ENCODE peak calls at places on chromosomes 1 and 21, in seven cellular contexts. One of them, this sample, is unnamed.

GRCh38 chr1:30876451-30877204 is 31.9 kb downstream of the SDC3 start:
- DNase-seq in K562: no peak
- DNase-seq in HepG2: no peak
- DNase-seq in HCT116: no peak
- DNase-seq in H1: no peak
- DNase-seq in GM12878: no peak
- DNase-seq in SK-N-SH: no peak
- DNase-seq in this sample: no peak

GRCh38 chr1:234963180-234963903 is 165.3 kb downstream of the TOMM20 start:
- DNase-seq in K562: peak; percentile 60
- DNase-seq in HepG2: peak; percentile 99
- DNase-seq in HCT116: no peak
- DNase-seq in H1: no peak
- DNase-seq in GM12878: peak; percentile 97
- DNase-seq in SK-N-SH: no peak
- DNase-seq in this sample: no peak

GRCh38 chr1:234600418-234601216 is 9.4 kb downstream of the IRF2BP2 start:
- DNase-seq in K562: no peak
- DNase-seq in HepG2: peak; percentile 98
- DNase-seq in HCT116: peak; percentile 51
- DNase-seq in H1: no peak
- DNase-seq in GM12878: no peak
- DNase-seq in SK-N-SH: peak; percentile 52
- DNase-seq in this sample: no peak

GRCh38 chr1:39625462-39626273 is 13.8 kb downstream of the HEYL start:
- DNase-seq in K562: no peak
- DNase-seq in HepG2: no peak
- DNase-seq in HCT116: no peak
- DNase-seq in H1: no peak
- DNase-seq in GM12878: no peak
- DNase-seq in SK-N-SH: peak; percentile 60
- DNase-seq in this sample: no peak

GRCh38 chr1:17606826-17607440 is 67.4 kb downstream of the ARHGEF10L start:
- DNase-seq in K562: peak; percentile 85
- DNase-seq in HepG2: peak; percentile 62
- DNase-seq in HCT116: peak; percentile 36
- DNase-seq in H1: peak; percentile 47
- DNase-seq in GM12878: no peak
- DNase-seq in SK-N-SH: peak; percentile 88
- DNase-seq in this sample: peak; percentile 48

GRCh38 chr1:23461050-23461449 is 22.9 kb downstream of the ASAP3 start:
- DNase-seq in K562: no peak
- DNase-seq in HepG2: peak; percentile 63
- DNase-seq in HCT116: no peak
- DNase-seq in H1: no peak
- DNase-seq in GM12878: no peak
- DNase-seq in SK-N-SH: no peak
- DNase-seq in this sample: no peak

GRCh38 chr1:147292635-147293251 is 50.3 kb downstream of the CHD1L start:
- DNase-seq in K562: no peak
- DNase-seq in HepG2: no peak
- DNase-seq in HCT116: no peak
- DNase-seq in H1: no peak
- DNase-seq in GM12878: no peak
- DNase-seq in SK-N-SH: no peak
- DNase-seq in this sample: no peak

GRCh38 chr1:56577859-56578663 is 1.3 kb downstream of the PLPP3 start:
- DNase-seq in K562: no peak
- DNase-seq in HepG2: peak; percentile 34
- DNase-seq in HCT116: no peak
- DNase-seq in H1: no peak
- DNase-seq in GM12878: no peak
- DNase-seq in SK-N-SH: peak; percentile 74
- DNase-seq in this sample: no peak

GRCh38 chr1:223226271-223226670 is 83.2 kb upstream of the TLR5 start:
- DNase-seq in K562: no peak
- DNase-seq in HepG2: no peak
- DNase-seq in HCT116: no peak
- DNase-seq in H1: no peak
- DNase-seq in GM12878: no peak
- DNase-seq in SK-N-SH: no peak
- DNase-seq in this sample: no peak

GRCh38 chr1:33820804-33821203 is 43.1 kb upstream of the HMGB4 start:
- DNase-seq in K562: no peak
- DNase-seq in HepG2: no peak
- DNase-seq in HCT116: no peak
- DNase-seq in H1: no peak
- DNase-seq in GM12878: no peak
- DNase-seq in SK-N-SH: no peak
- DNase-seq in this sample: no peak

GRCh38 chr21:42445311-42445710 is 41.6 kb downstream of the UBASH3A start:
- DNase-seq in K562: no peak
- DNase-seq in HepG2: no peak
- DNase-seq in HCT116: no peak
- DNase-seq in H1: no peak
- DNase-seq in GM12878: no peak
- DNase-seq in SK-N-SH: no peak
- DNase-seq in this sample: no peak

GRCh38 chr1:162548170-162548569 is 13.4 kb upstream of the UAP1 start:
- DNase-seq in K562: no peak
- DNase-seq in HepG2: no peak
- DNase-seq in HCT116: no peak
- DNase-seq in H1: no peak
- DNase-seq in GM12878: no peak
- DNase-seq in SK-N-SH: no peak
- DNase-seq in this sample: no peak

GRCh38 chr1:21841852-21842466 is 29.9 kb downstream of the LDLRAD2 start:
- DNase-seq in K562: no peak
- DNase-seq in HepG2: no peak
- DNase-seq in HCT116: no peak
- DNase-seq in H1: no peak
- DNase-seq in GM12878: no peak
- DNase-seq in SK-N-SH: no peak
- DNase-seq in this sample: no peak

DNA sequence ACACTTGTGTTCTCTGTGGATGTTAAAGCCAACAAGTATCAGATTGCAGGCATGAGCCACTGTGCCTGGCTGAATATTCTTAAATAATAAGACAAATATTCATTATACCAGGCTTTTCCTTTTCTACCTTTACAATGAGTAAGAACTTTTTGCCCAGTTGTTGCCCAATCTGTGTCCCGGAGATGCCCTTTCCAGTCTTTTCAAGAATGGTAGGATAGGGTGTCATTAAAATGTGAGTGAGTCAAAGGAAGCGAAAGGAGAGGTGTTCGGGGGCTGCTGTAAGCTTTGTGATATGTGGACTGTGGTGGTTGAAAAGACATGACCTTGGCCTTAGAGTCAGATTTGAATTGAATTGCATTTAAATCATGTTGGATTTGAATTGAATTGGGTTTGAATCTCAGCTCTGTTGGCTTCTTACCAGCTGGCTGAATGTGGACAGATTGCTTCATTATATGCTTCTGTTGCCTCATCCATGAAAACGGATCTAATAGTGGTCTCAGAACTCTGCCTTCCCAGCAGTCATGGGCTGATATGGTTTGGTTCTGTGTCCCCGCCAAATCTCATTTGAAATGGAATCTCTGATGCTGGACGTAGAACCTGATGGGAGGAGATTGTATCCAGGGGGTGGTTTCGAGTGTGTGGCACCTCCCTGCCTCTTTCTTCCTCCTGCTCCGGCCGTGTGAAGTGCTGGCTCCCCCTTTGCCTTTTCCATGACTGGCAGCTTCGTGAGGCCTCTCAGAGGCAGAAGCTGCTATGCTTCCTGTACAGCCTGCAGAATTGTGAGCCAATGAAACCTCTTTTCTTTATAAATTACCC is 22.7 kb upstream of the AADACL3 start:
- DNase-seq in K562: no peak
- DNase-seq in HepG2: no peak
- DNase-seq in HCT116: no peak
- DNase-seq in H1: no peak
- DNase-seq in GM12878: no peak
- DNase-seq in SK-N-SH: no peak
- DNase-seq in this sample: no peak
- H3K4me3 ChIP-seq in K562: no peak overlapping the region
- H3K4me3 ChIP-seq in HepG2: no peak overlapping the region
- H3K4me3 ChIP-seq in HCT116: no peak overlapping the region
- H3K4me3 ChIP-seq in H1: no peak overlapping the region
- H3K4me3 ChIP-seq in GM12878: no peak overlapping the region
- H3K4me3 ChIP-seq in SK-N-SH: no peak overlapping the region
- H3K4me3 ChIP-seq in this sample: no peak overlapping the region

GRCh38 chr1:194367121-194367520 is 1180.7 kb upstream of the B3GALT2 start:
- DNase-seq in K562: no peak
- DNase-seq in HepG2: no peak
- DNase-seq in HCT116: no peak
- DNase-seq in H1: no peak
- DNase-seq in GM12878: no peak
- DNase-seq in SK-N-SH: no peak
- DNase-seq in this sample: no peak
- TF ChIP-seq YY1 in K562: no peak
- TF ChIP-seq YY1 in HepG2: no peak
- TF ChIP-seq YY1 in HCT116: no peak
- TF ChIP-seq YY1 in H1: no peak
- TF ChIP-seq YY1 in GM12878: no peak
- TF ChIP-seq YY1 in SK-N-SH: no peak
- TF ChIP-seq YY1 in this sample: no peak

GRCh38 chr1:28973850-28974841 is 59.8 kb downstream of the EPB41 start:
- DNase-seq in K562: no peak
- DNase-seq in HepG2: no peak
- DNase-seq in HCT116: no peak
- DNase-seq in H1: no peak
- DNase-seq in GM12878: no peak
- DNase-seq in SK-N-SH: peak; percentile 50
- DNase-seq in this sample: no peak

GRCh38 chr1:28981170-28981569 is 66.8 kb downstream of the EPB41 start:
- DNase-seq in K562: no peak
- DNase-seq in HepG2: no peak
- DNase-seq in HCT116: no peak
- DNase-seq in H1: no peak
- DNase-seq in GM12878: no peak
- DNase-seq in SK-N-SH: no peak
- DNase-seq in this sample: no peak

GRCh38 chr1:28971980-28972771 is 57.8 kb downstream of the EPB41 start:
- DNase-seq in K562: no peak
- DNase-seq in HepG2: no peak
- DNase-seq in HCT116: peak; percentile 66
- DNase-seq in H1: no peak
- DNase-seq in GM12878: no peak
- DNase-seq in SK-N-SH: no peak
- DNase-seq in this sample: no peak

GRCh38 chr1:28982198-28982597 is 67.8 kb downstream of the EPB41 start:
- DNase-seq in K562: no peak
- DNase-seq in HepG2: peak; percentile 32
- DNase-seq in HCT116: no peak
- DNase-seq in H1: no peak
- DNase-seq in GM12878: no peak
- DNase-seq in SK-N-SH: no peak
- DNase-seq in this sample: no peak

GRCh38 chr1:28976254-28976653 is 61.9 kb downstream of the EPB41 start:
- DNase-seq in K562: no peak
- DNase-seq in HepG2: no peak
- DNase-seq in HCT116: no peak
- DNase-seq in H1: no peak
- DNase-seq in GM12878: no peak
- DNase-seq in SK-N-SH: no peak
- DNase-seq in this sample: no peak
- H3K4me3 ChIP-seq in K562: no peak overlapping the region
- H3K4me3 ChIP-seq in HepG2: no peak overlapping the region
- H3K4me3 ChIP-seq in HCT116: no peak overlapping the region
- H3K4me3 ChIP-seq in H1: no peak overlapping the region
- H3K4me3 ChIP-seq in GM12878: no peak overlapping the region
- H3K4me3 ChIP-seq in SK-N-SH: no peak overlapping the region
- H3K4me3 ChIP-seq in this sample: no peak overlapping the region

GRCh38 chr1:19828546-19828945 is 13.5 kb upstream of the RNF186 start:
- DNase-seq in K562: no peak
- DNase-seq in HepG2: no peak
- DNase-seq in HCT116: no peak
- DNase-seq in H1: no peak
- DNase-seq in GM12878: no peak
- DNase-seq in SK-N-SH: no peak
- DNase-seq in this sample: no peak
- TF ChIP-seq YY1 in K562: no peak
- TF ChIP-seq YY1 in HepG2: no peak
- TF ChIP-seq YY1 in HCT116: no peak
- TF ChIP-seq YY1 in H1: no peak
- TF ChIP-seq YY1 in GM12878: no peak
- TF ChIP-seq YY1 in SK-N-SH: no peak
- TF ChIP-seq YY1 in this sample: no peak

GRCh38 chr1:41803656-41804055 is 115.1 kb downstream of the HIVEP3 start:
- DNase-seq in K562: no peak
- DNase-seq in HepG2: no peak
- DNase-seq in HCT116: no peak
- DNase-seq in H1: no peak
- DNase-seq in GM12878: no peak
- DNase-seq in SK-N-SH: no peak
- DNase-seq in this sample: no peak
- H3K4me3 ChIP-seq in K562: no peak overlapping the region
- H3K4me3 ChIP-seq in HepG2: no peak overlapping the region
- H3K4me3 ChIP-seq in HCT116: no peak overlapping the region
- H3K4me3 ChIP-seq in H1: no peak overlapping the region
- H3K4me3 ChIP-seq in GM12878: no peak overlapping the region
- H3K4me3 ChIP-seq in SK-N-SH: no peak overlapping the region
- H3K4me3 ChIP-seq in this sample: no peak overlapping the region

DNA sequence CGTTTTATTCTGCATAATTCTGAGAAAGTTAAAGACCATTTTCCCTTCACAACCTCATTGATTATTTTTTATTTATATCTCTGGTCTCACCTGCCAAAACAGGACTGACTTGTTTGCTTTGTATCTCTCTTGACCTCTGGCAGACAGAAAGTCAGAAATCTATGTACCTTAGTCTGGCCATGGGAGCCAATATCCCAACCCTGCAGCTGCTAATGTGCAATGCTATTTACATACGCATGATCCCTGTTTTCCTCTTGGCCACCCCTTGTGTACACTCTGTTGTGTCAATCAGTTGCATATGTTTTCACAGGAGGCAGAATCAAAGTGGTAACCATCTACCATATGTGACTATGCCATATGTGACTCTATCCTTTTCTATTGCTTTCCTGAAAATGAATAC is 688.8 kb downstream of the PLA2G4A start:
- DNase-seq in K562: no peak
- DNase-seq in HepG2: no peak
- DNase-seq in HCT116: no peak
- DNase-seq in H1: no peak
- DNase-seq in GM12878: no peak
- DNase-seq in SK-N-SH: no peak
- DNase-seq in this sample: no peak
- TF ChIP-seq YY1 in K562: no peak
- TF ChIP-seq YY1 in HepG2: no peak
- TF ChIP-seq YY1 in HCT116: no peak
- TF ChIP-seq YY1 in H1: no peak
- TF ChIP-seq YY1 in GM12878: no peak
- TF ChIP-seq YY1 in SK-N-SH: no peak
- TF ChIP-seq YY1 in this sample: no peak

GRCh38 chr1:181077576-181078242 is 10.8 kb upstream of the IER5 start:
- DNase-seq in K562: no peak
- DNase-seq in HepG2: no peak
- DNase-seq in HCT116: no peak
- DNase-seq in H1: no peak
- DNase-seq in GM12878: no peak
- DNase-seq in SK-N-SH: no peak
- DNase-seq in this sample: no peak
- H3K4me3 ChIP-seq in K562: no peak overlapping the region
- H3K4me3 ChIP-seq in HepG2: no peak overlapping the region
- H3K4me3 ChIP-seq in HCT116: peak overlapping the region; percentile 24
- H3K4me3 ChIP-seq in H1: no peak overlapping the region
- H3K4me3 ChIP-seq in GM12878: no peak overlapping the region
- H3K4me3 ChIP-seq in SK-N-SH: no peak overlapping the region
- H3K4me3 ChIP-seq in this sample: no peak overlapping the region